ENCODE peak calls at places on chromosomes 12 and 14, in four cellular contexts. G, F, A and K are unnamed samples.

GRCh38 chr14:21039059-21039422 is 3.1 kb upstream of the RNASE7 start:
- DNase-seq in G (peak; percentile 33), F (peak; percentile 92), A (no peak), K (no peak)

GRCh38 chr12:22230280-22230794 is 104.2 kb downstream of the ST8SIA1 start:
- DNase-seq in G (no peak), F (no peak), A (no peak), K (no peak)

GRCh38 chr14:105065280-105066228 is at the start of gene GPR132:
- DNase-seq in G (peak; percentile 38), F (no peak), A (no peak), K (no peak)

GRCh38 chr14:51014625-51015024 is 70.3 kb upstream of the PYGL start:
- DNase-seq in G (no peak), F (no peak), A (no peak), K (peak; percentile 18)

GRCh38 chr12:130179621-130180020 is 17.4 kb downstream of the FZD10 start:
- DNase-seq in G (no peak), F (no peak), A (no peak), K (no peak)

GRCh38 chr14:23665302-23666016 is 29.3 kb downstream of the DHRS2 start:
- DNase-seq in G (no peak), F (no peak), A (no peak), K (no peak)

GRCh38 chr12:128025856-128026255 is 241.1 kb upstream of the TMEM132C start:
- DNase-seq in G (no peak), F (no peak), A (peak; percentile 50), K (no peak)

GRCh38 chr14:104427126-104427851 is 152.3 kb upstream of the C14orf180 start:
- DNase-seq in G (no peak), F (no peak), A (no peak), K (no peak)

GRCh38 chr12:79546461-79547043 is 144.2 kb downstream of the PAWR start:
- DNase-seq in G (peak; percentile 41), F (no peak), A (no peak), K (no peak)

GRCh38 chr12:44835641-44836379 is 40.3 kb downstream of the NELL2 start:
- DNase-seq in G (peak; percentile 56), F (peak; percentile 19), A (no peak), K (peak; percentile 18)

GRCh38 chr12:72511906-72512305 is 239.7 kb downstream of the TRHDE start:
- DNase-seq in G (peak; percentile 1), F (no peak), A (no peak), K (no peak)

GRCh38 chr12:32332446-32332845 is 66.9 kb upstream of the FGD4 start:
- DNase-seq in G (no peak), F (no peak), A (no peak), K (no peak)

GRCh38 chr12:25557830-25558436 is 4.8 kb upstream of the LMNTD1 start:
- DNase-seq in G (peak; percentile 45), F (no peak), A (no peak), K (peak; percentile 64)

GRCh38 chr12:75759842-75760260 is 248.4 kb upstream of the KRR1 start:
- DNase-seq in G (peak; percentile 95), F (no peak), A (no peak), K (peak; percentile 48)

GRCh38 chr14:103113303-103113702 is 10.0 kb upstream of the TNFAIP2 start:
- DNase-seq in G (no peak), F (peak; percentile 12), A (no peak), K (no peak)

GRCh38 chr12:55624056-55624455 is 12.6 kb upstream of the OR10P1 start:
- DNase-seq in G (peak; percentile 83), F (no peak), A (no peak), K (peak; percentile 30)

GRCh38 chr14:75667099-75667498 is 6.1 kb downstream of the TTLL5 start:
- DNase-seq in G (no peak), F (no peak), A (no peak), K (no peak)

DNA sequence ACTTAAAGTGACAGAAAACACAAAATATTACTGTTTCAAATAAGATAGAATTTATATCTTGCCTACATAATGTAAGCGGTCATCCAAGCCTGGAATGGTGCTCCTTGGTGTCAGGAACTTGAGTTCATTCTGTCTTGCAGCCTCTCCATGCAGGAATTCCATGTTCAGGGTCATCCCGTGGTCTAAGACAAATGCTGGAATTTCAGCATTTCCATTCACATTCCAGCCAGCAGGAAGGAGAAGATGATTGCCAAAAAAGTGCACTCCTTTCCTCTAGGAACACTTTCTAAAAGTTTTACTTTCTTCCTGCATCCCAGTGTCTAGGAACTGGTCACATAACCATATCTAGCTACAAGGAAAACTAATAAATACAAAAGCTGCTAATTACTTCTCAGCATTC is 106.3 kb downstream of the PTPRO start:
- DNase-seq in G (no peak), F (no peak), A (no peak), K (no peak)
- TF ChIP-seq CTCF in G (peak; percentile 5), F (no peak), A (no peak), K (no peak)

DNA sequence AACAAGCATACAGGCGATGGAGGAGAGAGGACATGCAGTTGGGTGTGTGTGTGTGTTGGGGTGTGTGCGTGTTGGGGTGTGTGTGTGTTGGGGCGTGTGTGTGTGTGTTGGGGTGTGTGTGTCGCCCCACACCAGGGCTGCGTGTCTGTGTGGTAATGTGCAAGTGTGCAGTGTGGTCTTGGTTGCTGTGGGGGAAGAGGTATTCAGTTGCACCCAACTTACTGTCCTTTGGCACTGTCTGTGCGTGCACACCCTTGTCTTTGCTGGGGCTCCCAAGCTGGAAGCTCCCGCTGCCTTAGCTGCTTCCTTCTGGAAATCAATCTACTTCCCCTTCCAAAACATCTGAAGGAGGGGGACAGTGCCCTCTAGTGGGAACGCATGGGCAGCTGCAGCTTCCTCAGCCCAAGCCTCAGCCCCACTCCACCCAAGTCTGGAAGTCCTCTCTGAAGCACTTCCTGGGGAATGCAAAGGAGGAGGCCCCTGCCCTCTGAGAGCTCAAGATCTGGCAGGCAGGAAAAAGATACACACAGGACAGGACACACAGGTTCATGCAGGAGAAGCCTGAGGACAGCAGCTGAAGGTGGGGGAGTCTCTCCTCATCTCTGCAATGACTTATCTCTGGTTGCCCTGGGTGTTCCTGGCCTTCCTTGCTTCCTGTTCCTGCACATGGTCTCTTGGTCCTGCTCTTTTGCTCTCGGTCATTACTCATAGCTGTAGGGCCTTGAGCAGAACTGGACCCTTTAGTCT is 13.1 kb downstream of the ASIC1 start:
- DNase-seq in G (peak; percentile 62), F (peak; percentile 80), A (peak; percentile 87), K (peak; percentile 80)
- TF ChIP-seq CTCF in G (peak; percentile 98), F (peak; percentile 89), A (peak; percentile 93), K (peak; percentile 93)

GRCh38 chr12:253116-253831 is 9.4 kb downstream of the SLC6A13 start:
- DNase-seq in G (no peak), F (no peak), A (no peak), K (no peak)

GRCh38 chr12:254912-255311 is 7.7 kb downstream of the SLC6A13 start:
- DNase-seq in G (no peak), F (no peak), A (no peak), K (no peak)

GRCh38 chr12:256225-256624 is 6.4 kb downstream of the SLC6A13 start:
- DNase-seq in G (no peak), F (no peak), A (no peak), K (no peak)

GRCh38 chr12:254039-254438 is 8.6 kb downstream of the SLC6A13 start:
- DNase-seq in G (no peak), F (no peak), A (peak; percentile 30), K (no peak)

DNA sequence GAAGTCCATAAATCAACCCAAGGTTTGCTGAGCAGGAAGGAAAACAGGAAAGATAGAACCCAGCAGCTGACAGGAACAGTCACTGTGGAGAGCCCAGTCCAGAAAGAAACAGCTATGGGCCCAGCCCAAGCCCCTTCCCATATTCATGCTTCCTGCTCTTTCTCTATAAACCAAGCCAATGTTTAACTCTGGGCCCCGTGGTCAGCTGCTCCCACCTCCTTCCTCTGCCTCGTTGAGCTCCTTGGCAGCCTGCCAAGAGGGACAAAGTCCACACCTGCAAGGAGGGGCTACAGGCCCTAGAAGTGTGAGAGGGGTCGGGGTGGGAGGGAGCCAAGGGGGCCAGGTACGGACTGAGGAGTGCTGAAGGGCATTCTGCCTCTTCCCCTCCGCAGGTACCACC is 10.0 kb downstream of the SLC6A13 start:
- DNase-seq in G (no peak), F (peak; percentile 41), A (no peak), K (no peak)
- TF ChIP-seq CTCF in G (no peak), F (no peak), A (no peak), K (no peak)

GRCh38 chr12:1592444-1593231 is 1.7 kb downstream of the FBXL14 start:
- DNase-seq in G (peak; percentile 74), F (peak; percentile 42), A (peak; percentile 29), K (peak; percentile 66)
- TF ChIP-seq CTCF in G (no peak), F (no peak), A (no peak), K (no peak)

GRCh38 chr12:123106640-123107359 is 44.1 kb downstream of the PITPNM2 start:
- DNase-seq in G (no peak), F (no peak), A (no peak), K (peak; percentile 30)
- TF ChIP-seq CTCF in G (no peak), F (no peak), A (no peak), K (no peak)